ENCODE peak calls at places on chromosomes 5 and 9, in six cellular contexts. G, W, T, X, B and Z are unnamed samples.

GRCh38 chr9:133930046-133931015 is 61.8 kb downstream of the VAV2 start:
- DNase-seq in G (no peak), W (no peak), T (no peak), X (no peak), B (no peak), Z (no peak)

GRCh38 chr5:125186911-125187375 is 440.5 kb upstream of the ZNF608 start:
- DNase-seq in G (no peak), W (no peak), T (no peak), X (no peak), B (no peak), Z (no peak)

GRCh38 chr9:109331353-109331752 is 10.5 kb upstream of the EPB41L4B start:
- DNase-seq in G (no peak), W (no peak), T (no peak), X (no peak), B (no peak), Z (no peak)

GRCh38 chr5:88769165-88769564 is 113.8 kb downstream of the MEF2C start:
- DNase-seq in G (no peak), W (no peak), T (no peak), X (no peak), B (no peak), Z (no peak)

GRCh38 chr5:95746194-95746593 is 15.1 kb downstream of the RHOBTB3 start:
- DNase-seq in G (no peak), W (no peak), T (no peak), X (no peak), B (no peak), Z (no peak)

GRCh38 chr9:98075332-98075805 is 18.8 kb downstream of the NANS start:
- DNase-seq in G (no peak), W (no peak), T (peak), X (no peak), B (no peak), Z (peak)

GRCh38 chr5:15573594-15573993 is 73.6 kb downstream of the FBXL7 start:
- DNase-seq in G (no peak), W (no peak), T (no peak), X (no peak), B (no peak), Z (no peak)

GRCh38 chr5:73654171-73654811 is 28.3 kb downstream of the ARHGEF28 start:
- DNase-seq in G (no peak), W (no peak), T (peak), X (no peak), B (no peak), Z (no peak)

GRCh38 chr9:109478665-109479380 is 19.3 kb downstream of the PTPN3 start:
- DNase-seq in G (no peak), W (no peak), T (no peak), X (no peak), B (no peak), Z (no peak)

GRCh38 chr5:82160948-82161347 is 117.2 kb downstream of the RPS23 start:
- DNase-seq in G (no peak), W (no peak), T (no peak), X (no peak), B (no peak), Z (no peak)

GRCh38 chr9:94783121-94783664 is 56.7 kb downstream of the AOPEP start:
- DNase-seq in G (peak), W (peak), T (peak), X (peak), B (no peak), Z (peak)

GRCh38 chr9:106846847-106847246 is 16.1 kb upstream of the ZNF462 start:
- DNase-seq in G (no peak), W (no peak), T (peak), X (no peak), B (no peak), Z (no peak)

GRCh38 chr5:151585970-151586369 is 5.2 kb downstream of the FAT2 start:
- DNase-seq in G (no peak), W (no peak), T (peak), X (no peak), B (no peak), Z (no peak)